ENCODE peak calls at places on chromosomes 12 and 14, in eight cellular contexts. One of them, this sample, is unnamed.

GRCh38 chr12:4700621-4701026 is 19.6 kb upstream of the GALNT8 start:
- DNase-seq in heart left ventricle: peak; percentile 62
- DNase-seq in cerebellum: no peak
- DNase-seq in Kasumi-1: no peak
- DNase-seq in iris pigment epithelial cell: no peak
- DNase-seq in Calu3: no peak
- DNase-seq in SK-MEL-5: no peak
- DNase-seq in stimulated activated CD4-positive, alpha-beta T cell treated with anti-CD3 and anti-CD28 coated beads, Interleukin-15, amount 100 ng/mL, for 24 hours: no peak
- DNase-seq in this sample: no peak

GRCh38 chr14:59919582-59920377 is at the start of gene LRRC9:
- DNase-seq in heart left ventricle: peak; percentile 51
- DNase-seq in cerebellum: peak; percentile 79
- DNase-seq in Kasumi-1: no peak
- DNase-seq in iris pigment epithelial cell: peak; percentile 43
- DNase-seq in Calu3: no peak
- DNase-seq in SK-MEL-5: no peak
- DNase-seq in stimulated activated CD4-positive, alpha-beta T cell treated with anti-CD3 and anti-CD28 coated beads, Interleukin-15, amount 100 ng/mL, for 24 hours: peak; percentile 20
- DNase-seq in this sample: peak; percentile 66

GRCh38 chr14:65483647-65484046 is 71.1 kb downstream of the FUT8 start:
- DNase-seq in heart left ventricle: no peak
- DNase-seq in cerebellum: no peak
- DNase-seq in Kasumi-1: no peak
- DNase-seq in iris pigment epithelial cell: peak; percentile 21
- DNase-seq in Calu3: no peak
- DNase-seq in SK-MEL-5: no peak
- DNase-seq in stimulated activated CD4-positive, alpha-beta T cell treated with anti-CD3 and anti-CD28 coated beads, Interleukin-15, amount 100 ng/mL, for 24 hours: no peak
- DNase-seq in this sample: no peak

GRCh38 chr14:36646664-36647416 is 14.8 kb upstream of the PAX9 start:
- DNase-seq in heart left ventricle: no peak
- DNase-seq in cerebellum: no peak
- DNase-seq in Kasumi-1: no peak
- DNase-seq in iris pigment epithelial cell: no peak
- DNase-seq in Calu3: peak; percentile 44
- DNase-seq in SK-MEL-5: no peak
- DNase-seq in stimulated activated CD4-positive, alpha-beta T cell treated with anti-CD3 and anti-CD28 coated beads, Interleukin-15, amount 100 ng/mL, for 24 hours: no peak
- DNase-seq in this sample: no peak

GRCh38 chr14:74841230-74842207 is 34.4 kb downstream of the PROX2 start:
- DNase-seq in heart left ventricle: no peak
- DNase-seq in cerebellum: no peak
- DNase-seq in Kasumi-1: peak; percentile 58
- DNase-seq in iris pigment epithelial cell: no peak
- DNase-seq in Calu3: no peak
- DNase-seq in SK-MEL-5: no peak
- DNase-seq in stimulated activated CD4-positive, alpha-beta T cell treated with anti-CD3 and anti-CD28 coated beads, Interleukin-15, amount 100 ng/mL, for 24 hours: peak; percentile 33
- DNase-seq in this sample: no peak

GRCh38 chr14:61280526-61281185 is 482 bp downstream of the TMEM30B start:
- DNase-seq in heart left ventricle: peak; percentile 85
- DNase-seq in cerebellum: no peak
- DNase-seq in Kasumi-1: no peak
- DNase-seq in iris pigment epithelial cell: peak; percentile 33
- DNase-seq in Calu3: peak; percentile 87
- DNase-seq in SK-MEL-5: no peak
- DNase-seq in stimulated activated CD4-positive, alpha-beta T cell treated with anti-CD3 and anti-CD28 coated beads, Interleukin-15, amount 100 ng/mL, for 24 hours: peak; percentile 84
- DNase-seq in this sample: peak; percentile 84

GRCh38 chr12:54428050-54429013 is 9.3 kb upstream of the ITGA5 start:
- DNase-seq in heart left ventricle: no peak
- DNase-seq in cerebellum: peak; percentile 17
- DNase-seq in Kasumi-1: peak; percentile 92
- DNase-seq in iris pigment epithelial cell: peak; percentile 79
- DNase-seq in Calu3: no peak
- DNase-seq in SK-MEL-5: no peak
- DNase-seq in stimulated activated CD4-positive, alpha-beta T cell treated with anti-CD3 and anti-CD28 coated beads, Interleukin-15, amount 100 ng/mL, for 24 hours: no peak
- DNase-seq in this sample: peak; percentile 89

GRCh38 chr12:8057291-8057690 is 8.9 kb downstream of the C3AR1 start:
- DNase-seq in heart left ventricle: no peak
- DNase-seq in cerebellum: no peak
- DNase-seq in Kasumi-1: no peak
- DNase-seq in iris pigment epithelial cell: no peak
- DNase-seq in Calu3: no peak
- DNase-seq in SK-MEL-5: no peak
- DNase-seq in stimulated activated CD4-positive, alpha-beta T cell treated with anti-CD3 and anti-CD28 coated beads, Interleukin-15, amount 100 ng/mL, for 24 hours: no peak
- DNase-seq in this sample: no peak

GRCh38 chr12:95538656-95539055 is 12.6 kb downstream of the USP44 start:
- DNase-seq in heart left ventricle: no peak
- DNase-seq in cerebellum: no peak
- DNase-seq in Kasumi-1: no peak
- DNase-seq in iris pigment epithelial cell: no peak
- DNase-seq in Calu3: no peak
- DNase-seq in SK-MEL-5: no peak
- DNase-seq in stimulated activated CD4-positive, alpha-beta T cell treated with anti-CD3 and anti-CD28 coated beads, Interleukin-15, amount 100 ng/mL, for 24 hours: no peak
- DNase-seq in this sample: no peak

GRCh38 chr12:87685696-87686095 is 343.5 kb downstream of the C12orf50 start:
- DNase-seq in heart left ventricle: no peak
- DNase-seq in cerebellum: no peak
- DNase-seq in Kasumi-1: no peak
- DNase-seq in iris pigment epithelial cell: no peak
- DNase-seq in Calu3: no peak
- DNase-seq in SK-MEL-5: no peak
- DNase-seq in stimulated activated CD4-positive, alpha-beta T cell treated with anti-CD3 and anti-CD28 coated beads, Interleukin-15, amount 100 ng/mL, for 24 hours: no peak
- DNase-seq in this sample: no peak

GRCh38 chr12:49032679-49033447 is 14.3 kb upstream of the PRKAG1 start:
- DNase-seq in heart left ventricle: no peak
- DNase-seq in cerebellum: no peak
- DNase-seq in Kasumi-1: no peak
- DNase-seq in iris pigment epithelial cell: no peak
- DNase-seq in Calu3: no peak
- DNase-seq in SK-MEL-5: no peak
- DNase-seq in stimulated activated CD4-positive, alpha-beta T cell treated with anti-CD3 and anti-CD28 coated beads, Interleukin-15, amount 100 ng/mL, for 24 hours: no peak
- DNase-seq in this sample: no peak

This sample was measured in RWPE2.